ENCODE peak calls at places on chromosomes 3 and 15, in nine cellular contexts. T is H1, Q is gastrocnemius medialis, B is aorta, X is heart left ventricle, Y is tibial artery, J is endodermal cell, D is BJ, S is tibial nerve. F is an unnamed sample. For H3K36me3, the result is how much of the 10 kb centered on the place peaks cover.

GRCh38 chr3:160003520-160004128 is 15.0 kb downstream of the IL12A start:
- DNase-seq in T (no peak), Q (peak), B (no peak), X (peak), Y (no peak), J (peak), D (no peak), S (peak), F (peak)

GRCh38 chr3:190941694-190942280 is 79.3 kb upstream of the GMNC start:
- DNase-seq in T (no peak), Q (no peak), B (no peak), X (no peak), Y (no peak), J (peak), D (no peak), S (no peak), F (no peak)

GRCh38 chr3:159447841-159448240 is 540.8 kb upstream of the IL12A start:
- DNase-seq in T (no peak), Q (no peak), B (no peak), X (no peak), Y (no peak), J (no peak), D (no peak), S (no peak), F (no peak)

GRCh38 chr3:16249336-16249735 is 15.4 kb downstream of the DPH3 start:
- DNase-seq in T (no peak), Q (no peak), B (no peak), X (no peak), Y (no peak), J (peak), D (no peak), S (no peak), F (no peak)

GRCh38 chr15:95690631-95691340 is 639.7 kb upstream of the NR2F2 start:
- DNase-seq in T (no peak), Q (no peak), B (no peak), X (no peak), Y (no peak), J (no peak), D (no peak), S (no peak), F (no peak)

GRCh38 chr3:14925729-14926591 is 21.4 kb upstream of the NR2C2 start:
- DNase-seq in T (no peak), Q (peak), B (no peak), X (no peak), Y (no peak), J (peak), D (no peak), S (no peak), F (peak)

GRCh38 chr3:129623447-129624118 is 17.1 kb upstream of the PLXND1 start:
- DNase-seq in T (no peak), Q (no peak), B (peak), X (peak), Y (no peak), J (peak), D (no peak), S (no peak), F (no peak)

GRCh38 chr15:90393040-90393439 is 5.0 kb downstream of the IQGAP1 start:
- DNase-seq in T (no peak), Q (no peak), B (no peak), X (no peak), Y (no peak), J (no peak), D (no peak), S (no peak), F (no peak)

GRCh38 chr3:134058728-134059601 is 29.2 kb upstream of the SLCO2A1 start:
- DNase-seq in T (no peak), Q (no peak), B (peak), X (no peak), Y (no peak), J (peak), D (no peak), S (no peak), F (peak)

GRCh38 chr3:162799910-162800309 is 1303.3 kb downstream of the OTOL1 start:
- DNase-seq in T (no peak), Q (no peak), B (no peak), X (no peak), Y (no peak), J (no peak), D (no peak), S (no peak), F (no peak)

GRCh38 chr3:39108309-39108708 is 829 bp downstream of the TTC21A start:
- DNase-seq in T (no peak), Q (no peak), B (no peak), X (no peak), Y (peak), J (no peak), D (no peak), S (no peak), F (no peak)

GRCh38 chr15:52436971-52437370 is 91.7 kb downstream of the MYO5A start:
- DNase-seq in T (no peak), Q (no peak), B (no peak), X (no peak), Y (no peak), J (no peak), D (no peak), S (no peak), F (no peak)

GRCh38 chr3:151227438-151228290 is 24.6 kb upstream of the GPR171 start:
- DNase-seq in T (peak), Q (peak), B (peak), X (peak), Y (peak), J (peak), D (no peak), S (peak), F (peak)

GRCh38 chr15:96325579-96326331 is 4.7 kb upstream of the NR2F2 start:
- DNase-seq in T (no peak), Q (no peak), B (no peak), X (no peak), Y (no peak), J (peak), D (no peak), S (peak), F (no peak)

GRCh38 chr3:163045945-163046344 is 1549.3 kb downstream of the OTOL1 start:
- DNase-seq in T (no peak), Q (no peak), B (no peak), X (no peak), Y (no peak), J (no peak), D (no peak), S (no peak), F (no peak)

GRCh38 chr3:120561251-120562045 is 34.7 kb upstream of the NDUFB4 start:
- DNase-seq in T (no peak), Q (peak), B (peak), X (peak), Y (peak), J (peak), D (no peak), S (peak), F (peak)

GRCh38 chr3:56800373-56801150 is 1.2 kb downstream of the ARHGEF3 start:
- DNase-seq in T (no peak), Q (no peak), B (no peak), X (no peak), Y (no peak), J (peak), D (no peak), S (no peak), F (peak)

GRCh38 chr3:172836390-172836997 is 86.0 kb downstream of the ECT2 start:
- DNase-seq in T (no peak), Q (no peak), B (no peak), X (peak), Y (no peak), J (peak), D (no peak), S (peak), F (peak)

GRCh38 chr3:72848703-72849081 is 447 bp upstream of the SHQ1 start:
- DNase-seq in T (no peak), Q (no peak), B (no peak), X (no peak), Y (no peak), J (no peak), D (no peak), S (peak), F (no peak)

GRCh38 chr15:71252036-71252898 is 137.0 kb downstream of the THSD4 start:
- DNase-seq in T (no peak), Q (no peak), B (no peak), X (no peak), Y (no peak), J (no peak), D (no peak), S (no peak), F (no peak)

GRCh38 chr15:27956285-27956684 is 142.8 kb downstream of the OCA2 start:
- DNase-seq in T (no peak), Q (no peak), B (no peak), X (no peak), Y (no peak), J (no peak), D (no peak), S (no peak), F (no peak)

GRCh38 chr3:129013491-129013891 is 12.4 kb downstream of the EFCC1 start:
- DNase-seq in T (no peak), Q (no peak), B (no peak), X (no peak), Y (no peak), J (no peak), D (no peak), S (no peak), F (no peak)

GRCh38 chr15:43370310-43370974 is 401 bp downstream of the ZSCAN29 start:
- DNase-seq in T (no peak), Q (no peak), B (no peak), X (peak), Y (peak), J (peak), D (no peak), S (no peak), F (peak)

GRCh38 chr15:44207643-44208042 is 12.6 kb upstream of the FRMD5 start:
- DNase-seq in T (no peak), Q (no peak), B (no peak), X (no peak), Y (no peak), J (no peak), D (peak), S (no peak), F (no peak)

GRCh38 chr3:117131259-117131658 is 421.7 kb downstream of the TUSC7 start:
- DNase-seq in T (no peak), Q (peak), B (no peak), X (peak), Y (no peak), J (no peak), D (no peak), S (no peak), F (peak)

GRCh38 chr15:66748320-66748779 is 46.3 kb downstream of the SMAD6 start:
- DNase-seq in T (peak), Q (no peak), B (no peak), X (no peak), Y (no peak), J (no peak), D (peak), S (no peak), F (no peak)
- H3K4me3 ChIP-seq in T (no peak), Q (no peak), B (no peak), X (no peak), Y (no peak), J (no peak), D (no peak), S (no peak), F (no peak)

GRCh38 chr3:42796332-42796885 is 7.9 kb downstream of the HIGD1A start:
- DNase-seq in T (no peak), Q (no peak), B (no peak), X (no peak), Y (no peak), J (no peak), D (no peak), S (no peak), F (no peak)

GRCh38 chr3:42795621-42796181 is 8.6 kb downstream of the HIGD1A start:
- DNase-seq in T (no peak), Q (no peak), B (no peak), X (no peak), Y (no peak), J (no peak), D (no peak), S (no peak), F (no peak)

GRCh38 chr3:42786212-42786611 is 13.2 kb upstream of the CCDC13 start:
- DNase-seq in T (no peak), Q (no peak), B (no peak), X (no peak), Y (no peak), J (no peak), D (no peak), S (no peak), F (no peak)

GRCh38 chr3:42786631-42787030 is 13.6 kb upstream of the CCDC13 start:
- DNase-seq in T (no peak), Q (no peak), B (no peak), X (no peak), Y (no peak), J (no peak), D (no peak), S (no peak), F (no peak)

DNA sequence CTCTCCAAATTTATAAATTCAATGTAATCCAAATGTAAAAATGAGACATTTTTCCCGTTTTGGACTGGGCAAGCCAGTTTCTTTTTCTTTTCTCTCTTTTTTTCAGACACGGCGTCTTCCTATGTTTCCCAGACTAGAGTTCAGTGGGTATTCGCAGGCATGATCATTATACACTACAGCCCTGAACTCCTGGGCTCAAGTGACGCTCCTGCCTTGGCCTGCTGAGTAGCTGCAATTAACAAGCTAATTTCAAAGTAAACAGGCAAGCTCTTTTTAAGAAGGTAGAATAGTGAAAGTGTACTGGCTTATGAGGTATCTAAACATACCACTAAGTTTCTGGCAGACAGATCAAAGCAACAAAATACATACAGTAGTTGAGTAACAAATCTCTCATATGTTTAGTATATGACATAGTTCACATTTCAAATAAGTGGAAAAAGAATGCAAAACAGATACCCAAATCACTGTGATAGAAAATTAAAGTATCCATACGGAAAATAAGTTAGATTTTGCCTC is 13.5 kb downstream of the HIGD1A start:
- DNase-seq in T (no peak), Q (no peak), B (no peak), X (no peak), Y (no peak), J (no peak), D (no peak), S (no peak), F (peak)
- H3K36me3 ChIP-seq in T (under half), Q (under half), B (under half), X (half or more), Y (under half), J (half or more), D (under half), S (under half), F (under half)

DNA sequence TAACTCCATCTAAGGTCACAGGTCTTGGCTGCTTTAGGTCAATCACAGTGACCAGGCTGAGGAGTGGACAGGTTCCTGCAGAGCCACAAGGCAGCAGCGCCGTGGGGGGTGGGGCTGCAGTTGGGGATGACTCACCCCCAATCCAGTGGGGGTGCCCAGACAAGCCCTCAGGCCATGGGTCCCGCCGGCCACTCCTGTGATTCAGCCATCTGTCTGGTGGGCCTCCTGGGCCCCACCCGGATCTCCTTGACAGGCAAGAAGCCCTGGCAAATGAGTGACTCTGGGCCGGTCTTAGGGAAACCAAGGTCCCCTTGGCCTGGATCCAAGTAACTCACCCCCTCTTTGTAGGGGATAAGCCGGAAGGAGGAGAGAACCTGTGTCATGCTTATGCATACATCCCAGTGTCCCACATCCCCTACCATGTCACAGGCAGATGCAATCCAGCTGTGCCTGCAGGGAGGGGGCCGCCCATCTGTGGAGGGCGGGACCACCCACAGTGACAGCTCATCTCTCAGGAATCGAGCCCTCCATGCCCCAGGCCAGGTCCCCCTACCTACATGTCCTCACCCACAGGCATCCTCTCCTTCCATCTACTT is 495 bp upstream of the COL7A1 start:
- DNase-seq in T (peak), Q (peak), B (peak), X (peak), Y (no peak), J (peak), D (peak), S (no peak), F (peak)
- H3K4me3 ChIP-seq in T (no peak), Q (no peak), B (no peak), X (no peak), Y (peak), J (no peak), D (peak), S (no peak), F (no peak)

DNA sequence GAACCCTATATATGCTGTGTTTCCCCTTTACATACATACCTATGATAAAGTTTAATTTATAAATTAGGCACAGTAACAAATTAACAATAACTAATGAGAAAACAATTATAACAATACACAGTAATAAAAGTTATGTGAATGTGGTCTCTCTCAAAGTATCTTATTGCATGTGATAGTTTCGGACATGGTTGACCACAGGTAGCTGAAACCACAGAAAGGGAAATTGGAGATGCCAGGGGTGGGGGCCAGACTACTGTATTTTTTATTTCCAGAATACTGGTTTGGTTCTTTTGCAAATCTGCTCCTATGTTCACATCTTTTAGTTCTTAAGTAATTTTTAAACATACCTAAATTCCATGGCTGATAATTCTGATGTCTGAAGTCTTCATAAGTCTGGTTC is 40.7 kb downstream of the PTH1R start:
- DNase-seq in T (no peak), Q (no peak), B (no peak), X (no peak), Y (no peak), J (no peak), D (no peak), S (no peak), F (no peak)
- H3K36me3 ChIP-seq in T (under half), Q (under half), B (under half), X (half or more), Y (half or more), J (half or more), D (under half), S (under half), F (under half)

DNA sequence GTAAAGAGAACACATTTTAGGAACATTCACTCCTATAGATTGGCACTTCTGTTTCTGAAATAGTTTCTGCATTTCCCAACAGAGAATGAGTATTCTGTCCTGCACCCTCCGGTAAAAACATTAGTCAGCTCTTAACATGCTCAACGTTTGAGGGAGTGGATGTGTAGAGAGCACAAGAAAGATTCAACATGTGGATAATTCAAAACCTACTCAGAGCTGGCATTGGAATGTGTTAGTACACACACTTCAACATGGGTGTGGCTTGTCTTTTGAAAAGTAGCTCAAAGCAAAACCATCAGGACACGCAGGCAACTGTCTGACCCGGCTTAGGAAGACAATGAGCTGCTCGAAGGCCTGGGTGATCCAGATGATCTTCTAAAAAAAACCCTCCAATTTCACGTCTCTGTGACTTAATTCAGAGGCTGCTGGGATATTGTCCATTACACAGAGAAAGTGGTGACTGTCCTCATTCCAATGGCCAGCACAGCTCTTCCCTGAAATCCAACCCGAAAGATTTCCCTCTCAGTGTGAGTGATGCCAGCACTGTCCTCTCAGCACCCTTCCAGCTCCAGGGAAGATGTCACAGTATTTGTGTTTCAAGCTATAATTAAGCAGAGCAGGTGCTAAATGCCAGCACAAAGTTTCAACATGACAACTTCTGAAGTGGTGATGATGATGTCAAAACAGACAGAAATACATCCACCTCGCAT is 18.1 kb downstream of the FBN1 start:
- DNase-seq in T (no peak), Q (no peak), B (no peak), X (no peak), Y (no peak), J (no peak), D (peak), S (no peak), F (no peak)
- H3K4me3 ChIP-seq in T (no peak), Q (no peak), B (no peak), X (no peak), Y (no peak), J (no peak), D (no peak), S (no peak), F (no peak)

GRCh38 chr3:141608438-141608837 is 121.6 kb downstream of the RASA2 start:
- DNase-seq in T (no peak), Q (no peak), B (no peak), X (no peak), Y (no peak), J (no peak), D (no peak), S (no peak), F (no peak)
- H3K36me3 ChIP-seq in T (under half), Q (under half), B (under half), X (half or more), Y (under half), J (half or more), D (under half), S (under half), F (under half)

GRCh38 chr3:196633658-196634151 is 5.8 kb upstream of the NRROS start:
- DNase-seq in T (no peak), Q (no peak), B (no peak), X (no peak), Y (no peak), J (peak), D (no peak), S (no peak), F (no peak)
- H3K4me3 ChIP-seq in T (no peak), Q (no peak), B (no peak), X (peak), Y (no peak), J (no peak), D (no peak), S (no peak), F (no peak)

DNA sequence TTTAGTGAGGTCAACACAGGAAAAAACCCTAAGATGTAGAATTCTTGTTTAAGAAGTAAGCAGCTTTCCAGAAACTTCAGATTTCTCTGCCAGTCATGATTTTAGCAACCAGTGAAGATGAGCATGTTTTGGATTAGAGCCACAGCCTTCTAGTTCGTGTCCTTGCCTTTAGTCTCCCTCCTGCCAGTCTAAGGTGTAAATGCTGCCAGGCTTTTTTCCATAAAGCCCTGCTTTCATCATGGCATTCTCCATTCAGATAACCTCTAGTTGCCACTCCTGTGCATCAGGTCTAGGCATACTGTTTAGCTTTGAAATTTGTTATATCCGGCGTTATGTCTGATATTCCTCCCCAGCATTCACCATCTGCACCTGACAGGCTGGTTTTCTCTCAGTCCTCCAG is 37.3 kb downstream of the SYN2 start:
- DNase-seq in T (no peak), Q (no peak), B (no peak), X (no peak), Y (no peak), J (no peak), D (no peak), S (no peak), F (no peak)
- H3K36me3 ChIP-seq in T (under half), Q (under half), B (under half), X (under half), Y (under half), J (under half), D (under half), S (under half), F (under half)

GRCh38 chr3:185754920-185755319 is 69.9 kb downstream of the IGF2BP2 start:
- DNase-seq in T (no peak), Q (no peak), B (no peak), X (no peak), Y (no peak), J (peak), D (no peak), S (no peak), F (no peak)
- H3K4me3 ChIP-seq in T (no peak), Q (no peak), B (no peak), X (no peak), Y (no peak), J (peak), D (no peak), S (no peak), F (no peak)

F was measured in thyroid gland.